ENCODE peak calls at places on chromosomes 6 and 20, in ten cellular contexts. G is mucosa of descending colon; J is CD8-positive, alpha-beta T cell; M is GM12865; Z is neural progenitor cell; T is MCF 10A; A is psoas muscle; P is Calu3; E is epithelial cell of esophagus; O is lower lobe of right lung. X is an unnamed sample.

GRCh38 chr6:20211037-20211940 is 980 bp downstream of the MBOAT1 start:
- DNase-seq in G (peak; percentile 65), J (no peak), M (peak; percentile 65), Z (peak; percentile 14), T (peak; percentile 84), A (no peak), P (peak; percentile 54), E (peak; percentile 86), O (no peak), X (peak; percentile 71)

GRCh38 chr20:46592580-46593362 is 42.3 kb upstream of the OCSTAMP start:
- DNase-seq in G (peak; percentile 8), J (no peak), M (peak; percentile 35), Z (no peak), T (peak; percentile 11), A (no peak), P (peak; percentile 35), E (no peak), O (no peak), X (no peak)

GRCh38 chr20:62605236-62605948 is 36.9 kb upstream of the SLCO4A1 start:
- DNase-seq in G (no peak), J (no peak), M (no peak), Z (no peak), T (no peak), A (no peak), P (no peak), E (no peak), O (no peak), X (no peak)

GRCh38 chr20:916825-917224 is 691 bp upstream of the ANGPT4 start:
- DNase-seq in G (no peak), J (no peak), M (no peak), Z (peak; percentile 13), T (no peak), A (no peak), P (no peak), E (no peak), O (no peak), X (no peak)

GRCh38 chr6:90025418-90026089 is 131.3 kb downstream of the GJA10 start:
- DNase-seq in G (no peak), J (no peak), M (no peak), Z (no peak), T (peak; percentile 87), A (no peak), P (no peak), E (peak; percentile 86), O (no peak), X (no peak)

GRCh38 chr6:37168809-37169457 is 1.0 kb upstream of the PIM1 start:
- DNase-seq in G (no peak), J (no peak), M (peak; percentile 35), Z (no peak), T (no peak), A (no peak), P (peak; percentile 43), E (peak; percentile 61), O (no peak), X (no peak)

GRCh38 chr20:18647777-18648176 is 59.9 kb downstream of the DTD1 start:
- DNase-seq in G (no peak), J (no peak), M (no peak), Z (peak; percentile 30), T (no peak), A (no peak), P (no peak), E (no peak), O (no peak), X (no peak)

GRCh38 chr6:47109281-47109680 is 67.1 kb upstream of the ADGRF1 start:
- DNase-seq in G (no peak), J (no peak), M (no peak), Z (no peak), T (no peak), A (no peak), P (no peak), E (no peak), O (no peak), X (no peak)

DNA sequence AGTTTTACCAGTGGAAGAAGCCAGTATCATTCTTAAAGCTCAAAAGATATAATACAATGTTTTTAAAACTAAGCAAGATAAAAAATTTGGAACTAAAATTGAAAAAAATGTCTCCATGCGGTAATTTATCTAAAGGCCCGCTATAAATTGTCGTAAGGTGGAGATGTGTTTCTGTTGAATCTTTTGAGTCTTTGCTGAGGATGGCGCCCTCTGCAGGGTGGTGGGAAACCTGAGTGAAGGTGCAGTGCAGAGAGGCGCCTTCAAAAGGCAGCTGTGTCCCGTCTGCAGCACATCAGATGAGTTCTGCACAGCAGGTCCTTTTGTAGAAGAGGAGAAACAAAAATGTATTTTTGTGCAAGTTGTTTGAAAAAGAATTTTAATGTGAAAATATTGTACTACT is 29.4 kb upstream of the KIF25 start:
- DNase-seq in G (peak; percentile 65), J (no peak), M (no peak), Z (peak; percentile 64), T (peak; percentile 30), A (no peak), P (peak; percentile 51), E (peak; percentile 54), O (no peak), X (peak; percentile 73)
- TF ChIP-seq CTCF in G (peak; percentile 30), J (no peak), M (peak; percentile 25), Z (peak; percentile 75), T (peak; percentile 25), A (peak; percentile 29), P (peak; percentile 46), E (peak; percentile 65), O (peak; percentile 49), X (peak; percentile 26)

GRCh38 chr6:3208096-3208774 is 19.2 kb downstream of the TUBB2B start:
- DNase-seq in G (no peak), J (no peak), M (no peak), Z (no peak), T (peak; percentile 80), A (no peak), P (no peak), E (peak; percentile 93), O (no peak), X (no peak)

GRCh38 chr6:3208775-3209113 is 18.7 kb downstream of the TUBB2B start:
- DNase-seq in G (no peak), J (no peak), M (no peak), Z (no peak), T (no peak), A (no peak), P (no peak), E (no peak), O (no peak), X (no peak)

GRCh38 chr6:3204921-3205320 is 22.5 kb downstream of the TUBB2B start:
- DNase-seq in G (no peak), J (no peak), M (no peak), Z (no peak), T (no peak), A (no peak), P (no peak), E (no peak), O (no peak), X (no peak)

GRCh38 chr6:3205913-3206312 is 21.5 kb downstream of the TUBB2B start:
- DNase-seq in G (no peak), J (no peak), M (peak; percentile 46), Z (no peak), T (peak; percentile 93), A (no peak), P (peak; percentile 54), E (peak; percentile 98), O (no peak), X (no peak)

DNA sequence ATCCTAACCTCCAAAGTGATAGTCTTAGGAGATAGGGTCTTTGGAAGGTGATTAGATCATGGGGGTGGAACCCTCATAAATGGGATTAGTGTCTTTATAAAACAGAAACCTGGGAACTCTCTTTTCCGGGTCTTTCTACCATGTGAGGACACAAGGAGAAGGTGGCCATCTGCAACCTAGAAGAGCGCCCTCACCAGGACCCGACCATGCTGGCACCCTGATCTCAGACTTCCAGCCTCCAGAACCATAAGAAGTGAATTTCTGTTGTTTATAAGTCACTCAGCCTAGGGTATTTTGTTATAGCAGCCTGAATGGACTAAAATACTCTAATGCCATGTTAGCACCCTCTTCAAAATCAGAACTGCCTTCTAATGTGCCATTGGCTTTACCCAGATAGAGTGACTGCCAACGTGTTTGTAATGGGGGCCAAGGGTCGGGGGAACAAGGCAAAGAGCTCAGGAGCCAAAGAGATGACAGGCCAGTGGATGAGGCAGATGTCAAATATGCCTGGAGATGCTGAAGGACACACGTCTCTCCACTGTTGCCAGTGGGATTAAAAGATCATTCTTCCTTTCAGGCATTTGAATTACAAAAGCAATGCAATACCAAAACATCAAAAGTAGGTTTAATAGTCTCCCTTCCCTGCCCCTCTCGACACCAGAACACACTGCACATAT is 21.0 kb downstream of the TUBB2B start:
- DNase-seq in G (no peak), J (no peak), M (no peak), Z (no peak), T (no peak), A (no peak), P (no peak), E (no peak), O (no peak), X (no peak)
- TF ChIP-seq CTCF in G (no peak), J (no peak), M (no peak), Z (no peak), T (no peak), A (no peak), P (no peak), E (no peak), O (no peak), X (no peak)

DNA sequence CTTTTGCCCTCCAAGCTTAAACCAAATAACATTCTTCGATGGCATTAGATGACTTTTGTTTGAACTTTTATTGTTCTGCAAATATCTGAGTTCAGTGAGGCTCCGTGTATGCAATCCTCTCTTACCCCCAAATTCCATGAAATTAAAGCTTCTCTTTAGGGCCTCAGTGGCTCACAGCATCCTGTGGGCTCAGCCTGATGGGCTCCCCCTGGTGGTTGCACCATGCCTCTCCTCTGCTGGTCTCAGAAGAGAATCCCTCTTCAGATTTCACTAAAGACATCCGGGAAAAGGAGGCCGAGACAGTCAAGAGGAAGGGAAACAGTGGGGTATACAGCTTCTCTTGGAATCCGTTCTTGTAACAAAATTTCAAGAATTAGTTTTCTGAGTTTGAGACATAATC is 331.6 kb upstream of the NT5E start:
- DNase-seq in G (no peak), J (no peak), M (no peak), Z (no peak), T (no peak), A (no peak), P (peak; percentile 4), E (no peak), O (no peak), X (no peak)
- TF ChIP-seq CTCF in G (no peak), J (no peak), M (no peak), Z (peak; percentile 58), T (no peak), A (no peak), P (no peak), E (no peak), O (no peak), X (no peak)

GRCh38 chr6:161246725-161247124 is 27.1 kb downstream of the AGPAT4 start:
- DNase-seq in G (no peak), J (no peak), M (no peak), Z (no peak), T (no peak), A (no peak), P (no peak), E (no peak), O (no peak), X (no peak)

GRCh38 chr6:161242113-161242512 is 31.7 kb downstream of the AGPAT4 start:
- DNase-seq in G (no peak), J (no peak), M (no peak), Z (no peak), T (no peak), A (no peak), P (no peak), E (no peak), O (no peak), X (no peak)

GRCh38 chr6:161245363-161245762 is 28.5 kb downstream of the AGPAT4 start:
- DNase-seq in G (no peak), J (no peak), M (no peak), Z (no peak), T (no peak), A (no peak), P (no peak), E (no peak), O (no peak), X (no peak)

GRCh38 chr6:161244725-161245124 is 29.1 kb downstream of the AGPAT4 start:
- DNase-seq in G (no peak), J (no peak), M (no peak), Z (no peak), T (no peak), A (no peak), P (no peak), E (no peak), O (no peak), X (no peak)

GRCh38 chr6:161242779-161243693 is 30.8 kb downstream of the AGPAT4 start:
- DNase-seq in G (no peak), J (peak; percentile 62), M (no peak), Z (peak; percentile 64), T (no peak), A (peak; percentile 57), P (no peak), E (peak; percentile 24), O (peak; percentile 75), X (no peak)
- TF ChIP-seq CTCF in G (no peak), J (no peak), M (no peak), Z (no peak), T (no peak), A (no peak), P (no peak), E (no peak), O (no peak), X (no peak)